ENCODE peak calls at places on chromosomes 4 and X, in seven cellular contexts. One of them, this sample, is unnamed. For H3K36me3 and H3K27me3, the result is how much of the 10 kb centered on the place peaks cover.

GRCh38 chr4:170978990-170979389 is 834.2 kb upstream of the GALNTL6 start:
- DNase-seq in thoracic aorta: no peak
- DNase-seq in pancreas: no peak
- DNase-seq in mesendoderm: peak
- DNase-seq in heart left ventricle: no peak
- DNase-seq in IMR-90: no peak
- DNase-seq in HCT116: no peak
- DNase-seq in this sample: no peak

GRCh38 chr4:100348472-100348871 is 158.2 kb upstream of the DDIT4L start:
- DNase-seq in thoracic aorta: no peak
- DNase-seq in pancreas: no peak
- DNase-seq in mesendoderm: no peak
- DNase-seq in heart left ventricle: no peak
- DNase-seq in IMR-90: peak
- DNase-seq in HCT116: peak
- DNase-seq in this sample: peak

GRCh38 chrX:47061238-47061919 is 16.9 kb upstream of the RGN start:
- DNase-seq in thoracic aorta: no peak
- DNase-seq in pancreas: no peak
- DNase-seq in mesendoderm: no peak
- DNase-seq in heart left ventricle: no peak
- DNase-seq in IMR-90: no peak
- DNase-seq in HCT116: no peak
- DNase-seq in this sample: no peak

GRCh38 chr4:169040559-169041261 is 30.7 kb upstream of the CBR4 start:
- DNase-seq in thoracic aorta: no peak
- DNase-seq in pancreas: no peak
- DNase-seq in mesendoderm: no peak
- DNase-seq in heart left ventricle: no peak
- DNase-seq in IMR-90: no peak
- DNase-seq in HCT116: no peak
- DNase-seq in this sample: no peak

GRCh38 chr4:151905197-151905596 is 144.4 kb upstream of the GATB start:
- DNase-seq in thoracic aorta: no peak
- DNase-seq in pancreas: no peak
- DNase-seq in mesendoderm: no peak
- DNase-seq in heart left ventricle: no peak
- DNase-seq in IMR-90: no peak
- DNase-seq in HCT116: no peak
- DNase-seq in this sample: no peak

GRCh38 chr4:91304292-91304691 is 999.5 kb upstream of the GRID2 start:
- DNase-seq in thoracic aorta: no peak
- DNase-seq in pancreas: no peak
- DNase-seq in mesendoderm: no peak
- DNase-seq in heart left ventricle: no peak
- DNase-seq in IMR-90: no peak
- DNase-seq in HCT116: no peak
- DNase-seq in this sample: no peak

GRCh38 chr4:40998680-40999358 is 215.5 kb downstream of the APBB2 start:
- DNase-seq in thoracic aorta: no peak
- DNase-seq in pancreas: no peak
- DNase-seq in mesendoderm: peak
- DNase-seq in heart left ventricle: peak
- DNase-seq in IMR-90: peak
- DNase-seq in HCT116: peak
- DNase-seq in this sample: peak

GRCh38 chrX:41870719-41871151 is 52.6 kb downstream of the CASK start:
- DNase-seq in thoracic aorta: no peak
- DNase-seq in pancreas: peak
- DNase-seq in mesendoderm: no peak
- DNase-seq in heart left ventricle: no peak
- DNase-seq in IMR-90: no peak
- DNase-seq in HCT116: no peak
- DNase-seq in this sample: no peak

GRCh38 chr4:6441202-6441582 is 31.2 kb downstream of the PPP2R2C start:
- DNase-seq in thoracic aorta: no peak
- DNase-seq in pancreas: no peak
- DNase-seq in mesendoderm: no peak
- DNase-seq in heart left ventricle: no peak
- DNase-seq in IMR-90: no peak
- DNase-seq in HCT116: no peak
- DNase-seq in this sample: no peak

GRCh38 chrX:118730500-118731247 is 3.3 kb downstream of the IL13RA1 start:
- DNase-seq in thoracic aorta: no peak
- DNase-seq in pancreas: no peak
- DNase-seq in mesendoderm: peak
- DNase-seq in heart left ventricle: no peak
- DNase-seq in IMR-90: peak
- DNase-seq in HCT116: no peak
- DNase-seq in this sample: no peak

GRCh38 chr4:123484291-123484926 is 87.8 kb downstream of the SPRY1 start:
- DNase-seq in thoracic aorta: no peak
- DNase-seq in pancreas: no peak
- DNase-seq in mesendoderm: no peak
- DNase-seq in heart left ventricle: no peak
- DNase-seq in IMR-90: peak
- DNase-seq in HCT116: no peak
- DNase-seq in this sample: no peak

GRCh38 chr4:149173241-149174013 is 642.2 kb downstream of the IQCM start:
- DNase-seq in thoracic aorta: no peak
- DNase-seq in pancreas: no peak
- DNase-seq in mesendoderm: no peak
- DNase-seq in heart left ventricle: no peak
- DNase-seq in IMR-90: peak
- DNase-seq in HCT116: no peak
- DNase-seq in this sample: no peak

GRCh38 chr4:92045718-92046117 is 258.0 kb upstream of the GRID2 start:
- DNase-seq in thoracic aorta: no peak
- DNase-seq in pancreas: no peak
- DNase-seq in mesendoderm: no peak
- DNase-seq in heart left ventricle: no peak
- DNase-seq in IMR-90: no peak
- DNase-seq in HCT116: no peak
- DNase-seq in this sample: no peak

GRCh38 chr4:12924728-12925320 is 559.3 kb downstream of the RAB28 start:
- DNase-seq in thoracic aorta: no peak
- DNase-seq in pancreas: no peak
- DNase-seq in mesendoderm: no peak
- DNase-seq in heart left ventricle: no peak
- DNase-seq in IMR-90: no peak
- DNase-seq in HCT116: no peak
- DNase-seq in this sample: no peak

GRCh38 chr4:16670726-16671125 is 227.7 kb downstream of the LDB2 start:
- DNase-seq in thoracic aorta: no peak
- DNase-seq in pancreas: no peak
- DNase-seq in mesendoderm: no peak
- DNase-seq in heart left ventricle: no peak
- DNase-seq in IMR-90: no peak
- DNase-seq in HCT116: no peak
- DNase-seq in this sample: no peak

GRCh38 chr4:54539500-54540029 is 118.2 kb upstream of the KIT start:
- DNase-seq in thoracic aorta: peak
- DNase-seq in pancreas: peak
- DNase-seq in mesendoderm: peak
- DNase-seq in heart left ventricle: peak
- DNase-seq in IMR-90: peak
- DNase-seq in HCT116: no peak
- DNase-seq in this sample: peak

GRCh38 chr4:26420903-26421302 is 69.4 kb downstream of the CCKAR start:
- DNase-seq in thoracic aorta: no peak
- DNase-seq in pancreas: no peak
- DNase-seq in mesendoderm: no peak
- DNase-seq in heart left ventricle: no peak
- DNase-seq in IMR-90: peak
- DNase-seq in HCT116: no peak
- DNase-seq in this sample: peak

DNA sequence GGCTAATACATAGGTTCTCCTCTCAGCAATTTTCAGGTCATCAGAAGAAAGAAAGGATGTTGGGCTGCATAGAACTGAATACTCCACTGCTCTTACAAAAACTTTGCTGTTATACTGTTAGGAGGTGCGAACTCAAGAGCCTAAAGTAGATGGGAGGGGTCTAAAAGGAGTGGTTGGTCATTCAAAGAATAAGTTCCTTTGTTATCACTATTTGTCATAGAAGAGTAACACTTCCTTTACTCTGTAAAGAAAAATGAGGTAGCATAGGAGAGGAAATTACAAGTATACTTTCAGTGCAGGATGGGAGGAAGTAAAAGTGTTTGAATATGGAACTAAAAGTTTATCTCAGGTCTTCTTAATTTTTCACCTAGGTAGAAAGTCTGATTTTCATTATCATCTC is 61.5 kb downstream of the CCNI start:
- DNase-seq in thoracic aorta: no peak
- DNase-seq in pancreas: no peak
- DNase-seq in mesendoderm: no peak
- DNase-seq in heart left ventricle: no peak
- DNase-seq in IMR-90: no peak
- DNase-seq in HCT116: no peak
- DNase-seq in this sample: no peak
- H3K36me3 ChIP-seq in thoracic aorta: under half
- H3K36me3 ChIP-seq in pancreas: under half
- H3K36me3 ChIP-seq in mesendoderm: under half
- H3K36me3 ChIP-seq in heart left ventricle: under half
- H3K36me3 ChIP-seq in IMR-90: under half
- H3K36me3 ChIP-seq in HCT116: under half
- H3K36me3 ChIP-seq in this sample: under half

GRCh38 chr4:88880501-88881226 is 176.3 kb downstream of the FAM13A start:
- DNase-seq in thoracic aorta: no peak
- DNase-seq in pancreas: no peak
- DNase-seq in mesendoderm: peak
- DNase-seq in heart left ventricle: no peak
- DNase-seq in IMR-90: no peak
- DNase-seq in HCT116: no peak
- DNase-seq in this sample: no peak

GRCh38 chr4:88881227-88881569 is 175.8 kb downstream of the FAM13A start:
- DNase-seq in thoracic aorta: no peak
- DNase-seq in pancreas: no peak
- DNase-seq in mesendoderm: no peak
- DNase-seq in heart left ventricle: no peak
- DNase-seq in IMR-90: no peak
- DNase-seq in HCT116: no peak
- DNase-seq in this sample: no peak

GRCh38 chr4:88878624-88879023 is 178.4 kb downstream of the FAM13A start:
- DNase-seq in thoracic aorta: no peak
- DNase-seq in pancreas: no peak
- DNase-seq in mesendoderm: no peak
- DNase-seq in heart left ventricle: no peak
- DNase-seq in IMR-90: no peak
- DNase-seq in HCT116: no peak
- DNase-seq in this sample: no peak

DNA sequence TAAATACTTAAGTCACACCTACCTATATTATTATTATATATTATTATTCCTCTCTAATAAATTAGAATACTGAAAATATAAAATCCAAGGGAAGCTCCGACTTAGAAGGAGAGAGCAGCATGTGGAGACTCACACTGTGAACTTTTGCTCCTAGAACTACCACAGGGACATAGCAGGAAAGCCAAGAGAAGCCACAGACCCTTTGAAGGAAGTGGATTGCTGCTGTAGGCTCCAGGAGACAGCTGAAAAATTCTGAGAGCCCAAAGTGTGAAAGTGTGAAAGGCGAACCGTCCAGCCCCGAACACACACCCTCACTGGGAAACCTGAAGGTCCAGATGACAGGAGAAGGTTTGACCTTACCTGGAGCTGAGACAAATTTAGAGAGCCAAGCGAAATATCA is 177.0 kb downstream of the FAM13A start:
- DNase-seq in thoracic aorta: no peak
- DNase-seq in pancreas: no peak
- DNase-seq in mesendoderm: no peak
- DNase-seq in heart left ventricle: no peak
- DNase-seq in IMR-90: no peak
- DNase-seq in HCT116: no peak
- DNase-seq in this sample: no peak
- H3K4me3 ChIP-seq in thoracic aorta: no peak
- H3K4me3 ChIP-seq in pancreas: no peak
- H3K4me3 ChIP-seq in mesendoderm: no peak
- H3K4me3 ChIP-seq in heart left ventricle: no peak
- H3K4me3 ChIP-seq in IMR-90: no peak
- H3K4me3 ChIP-seq in HCT116: no peak
- H3K4me3 ChIP-seq in this sample: no peak

DNA sequence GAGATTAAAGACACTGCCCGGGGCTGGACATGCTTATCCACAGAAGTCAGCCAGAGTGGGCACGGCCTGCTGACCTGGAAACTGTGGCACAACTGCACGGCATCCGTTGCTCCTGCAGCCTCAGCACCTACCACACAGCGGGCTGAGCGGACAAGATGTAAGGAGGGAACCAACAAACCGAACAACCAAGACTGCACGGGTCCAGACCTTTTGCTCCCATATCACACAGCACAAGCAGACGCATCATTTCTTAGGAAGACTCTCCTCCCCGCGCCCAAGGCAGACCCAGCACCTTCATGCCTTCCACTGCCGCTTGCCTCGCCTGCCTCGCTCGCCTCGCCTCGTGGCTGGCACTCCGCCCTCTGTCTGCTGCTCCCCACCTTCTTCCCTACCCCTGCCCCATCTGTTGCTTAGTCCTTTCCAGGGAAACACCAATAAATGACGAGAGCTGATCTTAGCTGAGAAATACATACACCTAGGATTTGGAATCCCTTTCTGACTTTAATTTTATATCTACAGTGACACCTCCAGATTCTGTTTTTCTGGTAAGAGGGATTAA is 79.0 kb downstream of the AFAP1 start:
- DNase-seq in thoracic aorta: no peak
- DNase-seq in pancreas: no peak
- DNase-seq in mesendoderm: no peak
- DNase-seq in heart left ventricle: no peak
- DNase-seq in IMR-90: no peak
- DNase-seq in HCT116: no peak
- DNase-seq in this sample: no peak
- H3K27me3 ChIP-seq in thoracic aorta: under half
- H3K27me3 ChIP-seq in pancreas: under half
- H3K27me3 ChIP-seq in mesendoderm: under half
- H3K27me3 ChIP-seq in heart left ventricle: under half
- H3K27me3 ChIP-seq in IMR-90: under half
- H3K27me3 ChIP-seq in HCT116: under half
- H3K27me3 ChIP-seq in this sample: under half

GRCh38 chrX:16848541-16848940 is 21.6 kb downstream of the RBBP7 start:
- DNase-seq in thoracic aorta: no peak
- DNase-seq in pancreas: no peak
- DNase-seq in mesendoderm: no peak
- DNase-seq in heart left ventricle: no peak
- DNase-seq in IMR-90: no peak
- DNase-seq in HCT116: no peak
- DNase-seq in this sample: no peak

GRCh38 chrX:16843208-16843909 is 26.8 kb downstream of the RBBP7 start:
- DNase-seq in thoracic aorta: no peak
- DNase-seq in pancreas: no peak
- DNase-seq in mesendoderm: no peak
- DNase-seq in heart left ventricle: no peak
- DNase-seq in IMR-90: no peak
- DNase-seq in HCT116: no peak
- DNase-seq in this sample: no peak

GRCh38 chrX:16839852-16840460 is 30.2 kb downstream of the RBBP7 start:
- DNase-seq in thoracic aorta: no peak
- DNase-seq in pancreas: no peak
- DNase-seq in mesendoderm: peak
- DNase-seq in heart left ventricle: no peak
- DNase-seq in IMR-90: peak
- DNase-seq in HCT116: no peak
- DNase-seq in this sample: peak

GRCh38 chrX:16842684-16843083 is 27.5 kb downstream of the RBBP7 start:
- DNase-seq in thoracic aorta: no peak
- DNase-seq in pancreas: no peak
- DNase-seq in mesendoderm: no peak
- DNase-seq in heart left ventricle: no peak
- DNase-seq in IMR-90: no peak
- DNase-seq in HCT116: no peak
- DNase-seq in this sample: no peak

GRCh38 chrX:16845686-16846085 is 24.5 kb downstream of the RBBP7 start:
- DNase-seq in thoracic aorta: no peak
- DNase-seq in pancreas: no peak
- DNase-seq in mesendoderm: no peak
- DNase-seq in heart left ventricle: no peak
- DNase-seq in IMR-90: no peak
- DNase-seq in HCT116: no peak
- DNase-seq in this sample: no peak
- H3K36me3 ChIP-seq in thoracic aorta: under half
- H3K36me3 ChIP-seq in pancreas: under half
- H3K36me3 ChIP-seq in mesendoderm: under half
- H3K36me3 ChIP-seq in heart left ventricle: half or more
- H3K36me3 ChIP-seq in IMR-90: under half
- H3K36me3 ChIP-seq in HCT116: under half
- H3K36me3 ChIP-seq in this sample: half or more

This sample was measured in MG63.